ENCODE peak calls at places on chromosomes 13 and 19, in seven cellular contexts. One of them, this sample, is unnamed.

GRCh38 chr19:55461974-55462628 is 659 bp upstream of the ISOC2 start:
- DNase-seq in hepatocyte: no peak
- DNase-seq in suprapubic skin: no peak
- DNase-seq in stomach: no peak
- DNase-seq in DND-41: no peak
- DNase-seq in ovary: no peak
- DNase-seq in right atrium auricular region: no peak
- DNase-seq in this sample: no peak

GRCh38 chr19:13052447-13053232 is 50.0 kb downstream of the LYL1 start:
- DNase-seq in hepatocyte: no peak
- DNase-seq in suprapubic skin: no peak
- DNase-seq in stomach: no peak
- DNase-seq in DND-41: no peak
- DNase-seq in ovary: no peak
- DNase-seq in right atrium auricular region: no peak
- DNase-seq in this sample: no peak

GRCh38 chr19:41501854-41502253 is 58.9 kb downstream of the ERICH4 start:
- DNase-seq in hepatocyte: no peak
- DNase-seq in suprapubic skin: no peak
- DNase-seq in stomach: no peak
- DNase-seq in DND-41: no peak
- DNase-seq in ovary: no peak
- DNase-seq in right atrium auricular region: no peak
- DNase-seq in this sample: no peak

GRCh38 chr19:18736415-18737336 is 53.2 kb downstream of the CRTC1 start:
- DNase-seq in hepatocyte: no peak
- DNase-seq in suprapubic skin: no peak
- DNase-seq in stomach: peak; percentile 89
- DNase-seq in DND-41: no peak
- DNase-seq in ovary: no peak
- DNase-seq in right atrium auricular region: no peak
- DNase-seq in this sample: no peak

GRCh38 chr19:43446746-43447489 is 18.5 kb downstream of the LYPD3 start:
- DNase-seq in hepatocyte: peak; percentile 83
- DNase-seq in suprapubic skin: peak; percentile 85
- DNase-seq in stomach: peak; percentile 80
- DNase-seq in DND-41: peak; percentile 70
- DNase-seq in ovary: peak; percentile 69
- DNase-seq in right atrium auricular region: peak; percentile 80
- DNase-seq in this sample: peak; percentile 25

GRCh38 chr13:46992383-46992952 is 95.6 kb upstream of the HTR2A start:
- DNase-seq in hepatocyte: no peak
- DNase-seq in suprapubic skin: no peak
- DNase-seq in stomach: no peak
- DNase-seq in DND-41: no peak
- DNase-seq in ovary: no peak
- DNase-seq in right atrium auricular region: no peak
- DNase-seq in this sample: no peak

GRCh38 chr19:14147797-14148605 is 11.6 kb upstream of the ASF1B start:
- DNase-seq in hepatocyte: peak; percentile 85
- DNase-seq in suprapubic skin: no peak
- DNase-seq in stomach: peak; percentile 73
- DNase-seq in DND-41: no peak
- DNase-seq in ovary: peak; percentile 70
- DNase-seq in right atrium auricular region: peak; percentile 85
- DNase-seq in this sample: no peak

GRCh38 chr19:2719232-2719735 is 1.9 kb downstream of the DIRAS1 start:
- DNase-seq in hepatocyte: no peak
- DNase-seq in suprapubic skin: no peak
- DNase-seq in stomach: no peak
- DNase-seq in DND-41: no peak
- DNase-seq in ovary: no peak
- DNase-seq in right atrium auricular region: no peak
- DNase-seq in this sample: no peak

GRCh38 chr19:46621191-46622117 is 3.4 kb downstream of the PTGIR start:
- DNase-seq in hepatocyte: no peak
- DNase-seq in suprapubic skin: no peak
- DNase-seq in stomach: no peak
- DNase-seq in DND-41: no peak
- DNase-seq in ovary: no peak
- DNase-seq in right atrium auricular region: no peak
- DNase-seq in this sample: no peak

GRCh38 chr19:391726-392374 is 17.1 kb downstream of the C2CD4C start:
- DNase-seq in hepatocyte: no peak
- DNase-seq in suprapubic skin: no peak
- DNase-seq in stomach: no peak
- DNase-seq in DND-41: no peak
- DNase-seq in ovary: no peak
- DNase-seq in right atrium auricular region: no peak
- DNase-seq in this sample: no peak

GRCh38 chr19:18558595-18558994 is 925 bp downstream of the KXD1 start:
- DNase-seq in hepatocyte: no peak
- DNase-seq in suprapubic skin: no peak
- DNase-seq in stomach: no peak
- DNase-seq in DND-41: no peak
- DNase-seq in ovary: no peak
- DNase-seq in right atrium auricular region: no peak
- DNase-seq in this sample: no peak

GRCh38 chr19:43799502-43800142 is 2.6 kb downstream of the LYPD5 start:
- DNase-seq in hepatocyte: peak; percentile 34
- DNase-seq in suprapubic skin: no peak
- DNase-seq in stomach: no peak
- DNase-seq in DND-41: no peak
- DNase-seq in ovary: no peak
- DNase-seq in right atrium auricular region: no peak
- DNase-seq in this sample: no peak

GRCh38 chr13:66994097-66994496 is 236.0 kb downstream of the PCDH9 start:
- DNase-seq in hepatocyte: peak; percentile 84
- DNase-seq in suprapubic skin: peak; percentile 75
- DNase-seq in stomach: peak; percentile 61
- DNase-seq in DND-41: peak; percentile 5
- DNase-seq in ovary: no peak
- DNase-seq in right atrium auricular region: peak; percentile 76
- DNase-seq in this sample: peak; percentile 24

GRCh38 chr19:13036366-13036976 is 41.2 kb downstream of the NFIX start:
- DNase-seq in hepatocyte: peak; percentile 68
- DNase-seq in suprapubic skin: no peak
- DNase-seq in stomach: peak; percentile 66
- DNase-seq in DND-41: no peak
- DNase-seq in ovary: no peak
- DNase-seq in right atrium auricular region: peak; percentile 76
- DNase-seq in this sample: no peak

GRCh38 chr13:104301216-104301975 is 1235.2 kb upstream of the SLC10A2 start:
- DNase-seq in hepatocyte: no peak
- DNase-seq in suprapubic skin: no peak
- DNase-seq in stomach: no peak
- DNase-seq in DND-41: no peak
- DNase-seq in ovary: no peak
- DNase-seq in right atrium auricular region: no peak
- DNase-seq in this sample: no peak

GRCh38 chr13:84528408-84529055 is 646.3 kb upstream of the SLITRK1 start:
- DNase-seq in hepatocyte: no peak
- DNase-seq in suprapubic skin: no peak
- DNase-seq in stomach: no peak
- DNase-seq in DND-41: no peak
- DNase-seq in ovary: no peak
- DNase-seq in right atrium auricular region: no peak
- DNase-seq in this sample: no peak

GRCh38 chr19:58154287-58154678 is 3.7 kb upstream of the ZNF329 start:
- DNase-seq in hepatocyte: peak; percentile 58
- DNase-seq in suprapubic skin: no peak
- DNase-seq in stomach: peak; percentile 26
- DNase-seq in DND-41: no peak
- DNase-seq in ovary: peak; percentile 53
- DNase-seq in right atrium auricular region: peak; percentile 60
- DNase-seq in this sample: no peak

GRCh38 chr19:13938361-13939027 is at the start of gene PODNL1:
- DNase-seq in hepatocyte: peak; percentile 17
- DNase-seq in suprapubic skin: no peak
- DNase-seq in stomach: no peak
- DNase-seq in DND-41: no peak
- DNase-seq in ovary: peak; percentile 39
- DNase-seq in right atrium auricular region: no peak
- DNase-seq in this sample: no peak

GRCh38 chr19:56085571-56086275 is 35.4 kb downstream of the ZNF787 start:
- DNase-seq in hepatocyte: no peak
- DNase-seq in suprapubic skin: no peak
- DNase-seq in stomach: no peak
- DNase-seq in DND-41: no peak
- DNase-seq in ovary: no peak
- DNase-seq in right atrium auricular region: no peak
- DNase-seq in this sample: no peak

GRCh38 chr19:29909545-29909944 is 32.5 kb upstream of the URI1 start:
- DNase-seq in hepatocyte: no peak
- DNase-seq in suprapubic skin: peak; percentile 50
- DNase-seq in stomach: no peak
- DNase-seq in DND-41: no peak
- DNase-seq in ovary: no peak
- DNase-seq in right atrium auricular region: no peak
- DNase-seq in this sample: no peak

GRCh38 chr13:40563350-40564125 is 102.9 kb downstream of the FOXO1 start:
- DNase-seq in hepatocyte: peak; percentile 39
- DNase-seq in suprapubic skin: no peak
- DNase-seq in stomach: no peak
- DNase-seq in DND-41: no peak
- DNase-seq in ovary: no peak
- DNase-seq in right atrium auricular region: no peak
- DNase-seq in this sample: no peak

GRCh38 chr13:98846521-98846920 is 94.0 kb upstream of the SLC15A1 start:
- DNase-seq in hepatocyte: no peak
- DNase-seq in suprapubic skin: no peak
- DNase-seq in stomach: no peak
- DNase-seq in DND-41: no peak
- DNase-seq in ovary: no peak
- DNase-seq in right atrium auricular region: no peak
- DNase-seq in this sample: no peak

GRCh38 chr19:13884726-13885591 is 8.0 kb downstream of the NANOS3 start:
- DNase-seq in hepatocyte: no peak
- DNase-seq in suprapubic skin: no peak
- DNase-seq in stomach: peak; percentile 87
- DNase-seq in DND-41: no peak
- DNase-seq in ovary: no peak
- DNase-seq in right atrium auricular region: no peak
- DNase-seq in this sample: no peak

GRCh38 chr13:40352385-40352778 is 314.1 kb downstream of the FOXO1 start:
- DNase-seq in hepatocyte: no peak
- DNase-seq in suprapubic skin: peak; percentile 82
- DNase-seq in stomach: no peak
- DNase-seq in DND-41: no peak
- DNase-seq in ovary: peak; percentile 35
- DNase-seq in right atrium auricular region: peak; percentile 86
- DNase-seq in this sample: peak; percentile 10

GRCh38 chr19:30640266-30640965 is 268.2 kb downstream of the ZNF536 start:
- DNase-seq in hepatocyte: no peak
- DNase-seq in suprapubic skin: no peak
- DNase-seq in stomach: no peak
- DNase-seq in DND-41: no peak
- DNase-seq in ovary: no peak
- DNase-seq in right atrium auricular region: no peak
- DNase-seq in this sample: no peak

GRCh38 chr19:3692141-3693029 is 7.9 kb downstream of the PIP5K1C start:
- DNase-seq in hepatocyte: no peak
- DNase-seq in suprapubic skin: no peak
- DNase-seq in stomach: no peak
- DNase-seq in DND-41: peak; percentile 52
- DNase-seq in ovary: no peak
- DNase-seq in right atrium auricular region: no peak
- DNase-seq in this sample: no peak

GRCh38 chr13:39786091-39786490 is 130.6 kb downstream of the COG6 start:
- DNase-seq in hepatocyte: no peak
- DNase-seq in suprapubic skin: no peak
- DNase-seq in stomach: no peak
- DNase-seq in DND-41: no peak
- DNase-seq in ovary: no peak
- DNase-seq in right atrium auricular region: no peak
- DNase-seq in this sample: no peak

GRCh38 chr13:53953205-53953604 is 924.6 kb downstream of the OLFM4 start:
- DNase-seq in hepatocyte: no peak
- DNase-seq in suprapubic skin: no peak
- DNase-seq in stomach: no peak
- DNase-seq in DND-41: no peak
- DNase-seq in ovary: no peak
- DNase-seq in right atrium auricular region: no peak
- DNase-seq in this sample: no peak
- H3K9me3 ChIP-seq in hepatocyte: no peaks in the 10 kb centered on the region
- H3K9me3 ChIP-seq in suprapubic skin: no peaks in the 10 kb centered on the region
- H3K9me3 ChIP-seq in stomach: no peaks in the 10 kb centered on the region
- H3K9me3 ChIP-seq in DND-41: no peaks in the 10 kb centered on the region
- H3K9me3 ChIP-seq in ovary: no peaks in the 10 kb centered on the region
- H3K9me3 ChIP-seq in right atrium auricular region: no peaks in the 10 kb centered on the region
- H3K9me3 ChIP-seq in this sample: no peaks in the 10 kb centered on the region

GRCh38 chr13:33261426-33262068 is 24.0 kb downstream of the STARD13 start:
- DNase-seq in hepatocyte: no peak
- DNase-seq in suprapubic skin: no peak
- DNase-seq in stomach: no peak
- DNase-seq in DND-41: no peak
- DNase-seq in ovary: no peak
- DNase-seq in right atrium auricular region: no peak
- DNase-seq in this sample: no peak
- H3K27ac ChIP-seq in hepatocyte: peak overlapping the region; percentile 75
- H3K27ac ChIP-seq in suprapubic skin: no peak overlapping the region
- H3K27ac ChIP-seq in stomach: peak overlapping the region; percentile 62
- H3K27ac ChIP-seq in DND-41: no peak overlapping the region
- H3K27ac ChIP-seq in ovary: no peak overlapping the region
- H3K27ac ChIP-seq in right atrium auricular region: peak overlapping the region; percentile 84
- H3K27ac ChIP-seq in this sample: no peak overlapping the region

DNA sequence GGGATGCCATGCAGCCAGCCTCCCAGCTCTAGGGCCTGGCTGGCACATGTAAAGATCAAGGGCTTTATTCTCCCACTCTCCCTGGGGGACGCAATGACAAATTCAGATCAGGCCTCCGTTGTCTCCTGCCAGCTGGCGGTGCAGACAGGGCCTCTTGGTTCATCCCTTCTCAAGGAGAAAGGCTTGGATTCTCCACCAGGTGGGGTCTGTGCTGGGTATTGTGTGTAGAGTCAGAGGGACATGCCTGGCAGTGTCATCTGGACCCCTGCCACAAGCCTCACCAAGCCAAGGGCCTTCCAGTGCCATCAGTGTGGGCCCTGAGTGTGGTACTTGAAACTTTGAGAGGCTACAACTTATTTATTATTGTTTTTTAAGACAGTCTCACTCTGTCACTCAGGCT is 8.4 kb upstream of the PTPRS start:
- DNase-seq in hepatocyte: no peak
- DNase-seq in suprapubic skin: no peak
- DNase-seq in stomach: no peak
- DNase-seq in DND-41: no peak
- DNase-seq in ovary: no peak
- DNase-seq in right atrium auricular region: no peak
- DNase-seq in this sample: no peak
- TF ChIP-seq CTCF in hepatocyte: no peak
- TF ChIP-seq CTCF in suprapubic skin: no peak
- TF ChIP-seq CTCF in stomach: no peak
- TF ChIP-seq CTCF in DND-41: no peak
- TF ChIP-seq CTCF in ovary: no peak
- TF ChIP-seq CTCF in right atrium auricular region: no peak
- TF ChIP-seq CTCF in this sample: no peak

GRCh38 chr19:28289294-28290063 is 923.5 kb downstream of the UQCRFS1 start:
- DNase-seq in hepatocyte: peak; percentile 49
- DNase-seq in suprapubic skin: no peak
- DNase-seq in stomach: no peak
- DNase-seq in DND-41: no peak
- DNase-seq in ovary: no peak
- DNase-seq in right atrium auricular region: no peak
- DNase-seq in this sample: no peak
- H3K9me3 ChIP-seq in hepatocyte: no peaks in the 10 kb centered on the region
- H3K9me3 ChIP-seq in suprapubic skin: no peaks in the 10 kb centered on the region
- H3K9me3 ChIP-seq in stomach: no peaks in the 10 kb centered on the region
- H3K9me3 ChIP-seq in DND-41: no peaks in the 10 kb centered on the region
- H3K9me3 ChIP-seq in ovary: no peaks in the 10 kb centered on the region
- H3K9me3 ChIP-seq in right atrium auricular region: no peaks in the 10 kb centered on the region
- H3K9me3 ChIP-seq in this sample: no peaks in the 10 kb centered on the region

GRCh38 chr13:51240888-51241475 is 18.8 kb downstream of the FAM124A start:
- DNase-seq in hepatocyte: no peak
- DNase-seq in suprapubic skin: no peak
- DNase-seq in stomach: no peak
- DNase-seq in DND-41: no peak
- DNase-seq in ovary: no peak
- DNase-seq in right atrium auricular region: no peak
- DNase-seq in this sample: no peak
- H3K27ac ChIP-seq in hepatocyte: no peak overlapping the region
- H3K27ac ChIP-seq in suprapubic skin: no peak overlapping the region
- H3K27ac ChIP-seq in stomach: peak overlapping the region; percentile 65
- H3K27ac ChIP-seq in DND-41: no peak overlapping the region
- H3K27ac ChIP-seq in ovary: no peak overlapping the region
- H3K27ac ChIP-seq in right atrium auricular region: peak overlapping the region; percentile 20
- H3K27ac ChIP-seq in this sample: no peak overlapping the region

This sample was measured in thoracic aorta.